ENCODE peak calls at places on chromosomes 5 and 9, in four cellular contexts. Z is activated T-cell treated with anti-CD3 and anti-CD28 coated beads, Interleukin-2, amount 50 U/mL, for 48 hours; V is lower lobe of right lung; U is LoVo. L is an unnamed sample.

GRCh38 chr9:78046120-78046519 is 14.5 kb upstream of the GNAQ start:
- DNase-seq in U (no peak), Z (no peak), V (no peak), L (no peak)

GRCh38 chr5:133644000-133644865 is 31.9 kb upstream of the FSTL4 start:
- DNase-seq in Z (no peak), V (no peak), U (no peak), L (no peak)

GRCh38 chr9:135474915-135475314 is 4.7 kb upstream of the PPP1R26 start:
- DNase-seq in V (peak), Z (peak), U (no peak), L (no peak)

GRCh38 chr9:111271481-111272080 is 58.4 kb downstream of the OR2K2 start:
- DNase-seq in Z (no peak), V (no peak), U (no peak), L (no peak)

GRCh38 chr9:112443200-112443599 is 43.4 kb upstream of the KIAA1958 start:
- DNase-seq in U (no peak), V (no peak), Z (no peak), L (no peak)

GRCh38 chr9:132794730-132795380 is 83.2 kb downstream of the AK8 start:
- DNase-seq in U (peak), Z (no peak), V (no peak), L (no peak)

GRCh38 chr5:112604741-112605390 is 132.8 kb upstream of the APC start:
- DNase-seq in V (no peak), U (peak), Z (no peak), L (no peak)

GRCh38 chr5:34743878-34744277 is 87.8 kb downstream of the RAI14 start:
- DNase-seq in Z (no peak), V (no peak), U (no peak), L (no peak)

GRCh38 chr9:100927778-100928177 is 100.7 kb upstream of the PLPPR1 start:
- DNase-seq in U (no peak), V (no peak), Z (no peak), L (no peak)

GRCh38 chr9:131738293-131738692 is 1.6 kb downstream of the RAPGEF1 start:
- DNase-seq in Z (no peak), U (no peak), V (peak), L (no peak)

GRCh38 chr5:160366230-160366629 is 4.2 kb downstream of the C1QTNF2 start:
- DNase-seq in Z (no peak), V (no peak), U (no peak), L (no peak)

GRCh38 chr5:149319174-149319573 is 26.1 kb upstream of the GRPEL2 start:
- DNase-seq in U (no peak), Z (no peak), V (no peak), L (no peak)

GRCh38 chr9:87075537-87075936 is 128.2 kb upstream of the GAS1 start:
- DNase-seq in V (no peak), U (no peak), Z (no peak), L (no peak)

GRCh38 chr9:87194471-87194870 is 247.2 kb upstream of the GAS1 start:
- DNase-seq in V (no peak), U (no peak), Z (no peak), L (no peak)

GRCh38 chr5:5883562-5883961 is 461.1 kb downstream of the ICE1 start:
- DNase-seq in U (no peak), V (no peak), Z (no peak), L (no peak)

GRCh38 chr9:125949247-125949646 is 202.1 kb downstream of the PBX3 start:
- DNase-seq in Z (no peak), V (no peak), U (peak), L (peak)

GRCh38 chr5:118698774-118699173 is 289.6 kb downstream of the DTWD2 start:
- DNase-seq in Z (no peak), U (no peak), V (no peak), L (no peak)

GRCh38 chr5:113330533-113331200 is 104.1 kb downstream of the TSSK1B start:
- DNase-seq in V (no peak), Z (no peak), U (peak), L (peak)

GRCh38 chr5:1858436-1858835 is 24.3 kb downstream of the IRX4 start:
- DNase-seq in Z (no peak), V (no peak), U (no peak), L (no peak)

GRCh38 chr5:128252794-128253193 is 169.2 kb downstream of the SLC12A2 start:
- DNase-seq in V (no peak), Z (no peak), U (no peak), L (no peak)

GRCh38 chr9:77523891-77524290 is 124.2 kb downstream of the GNA14 start:
- DNase-seq in Z (no peak), U (peak), V (no peak), L (no peak)